ENCODE peak calls at places on chromosomes 16 and 17, in seven cellular contexts. T, Q, U, M, A, I and F are unnamed samples.

GRCh38 chr16:82368041-82368440 is 198.0 kb upstream of the MPHOSPH6 start:
- DNase-seq in T (no peak), Q (peak; percentile 31), U (peak; percentile 35), M (peak; percentile 70), A (peak; percentile 51), I (peak; percentile 50), F (no peak)

GRCh38 chr17:37713624-37714023 is 31.2 kb downstream of the HNF1B start:
- DNase-seq in T (no peak), Q (no peak), U (no peak), M (no peak), A (no peak), I (no peak), F (no peak)

GRCh38 chr16:30927789-30928378 is 4.5 kb downstream of the FBXL19 start:
- DNase-seq in T (peak; percentile 53), Q (peak; percentile 41), U (peak; percentile 40), M (peak; percentile 97), A (peak; percentile 59), I (no peak), F (no peak)

GRCh38 chr16:57264950-57265371 is 19.5 kb downstream of the PLLP start:
- DNase-seq in T (no peak), Q (no peak), U (no peak), M (no peak), A (no peak), I (no peak), F (peak; percentile 57)

GRCh38 chr17:64388961-64389565 is 1.6 kb downstream of the PECAM1 start:
- DNase-seq in T (no peak), Q (no peak), U (no peak), M (no peak), A (no peak), I (no peak), F (no peak)

GRCh38 chr17:4341616-4341977 is 24.9 kb downstream of the UBE2G1 start:
- DNase-seq in T (no peak), Q (no peak), U (no peak), M (no peak), A (no peak), I (no peak), F (no peak)

GRCh38 chr16:19555938-19556778 is 655 bp downstream of the VPS35L start:
- DNase-seq in T (no peak), Q (peak; percentile 6), U (peak; percentile 38), M (peak; percentile 98), A (peak; percentile 49), I (no peak), F (no peak)

GRCh38 chr17:21354796-21355385 is 21.3 kb upstream of the KCNJ12 start:
- DNase-seq in T (no peak), Q (no peak), U (no peak), M (no peak), A (no peak), I (no peak), F (no peak)

GRCh38 chr17:62966426-62967110 is 533 bp downstream of the TANC2 start:
- DNase-seq in T (peak; percentile 21), Q (peak; percentile 41), U (peak; percentile 22), M (peak; percentile 27), A (peak; percentile 60), I (peak; percentile 64), F (peak; percentile 90)

GRCh38 chr16:11049396-11050059 is 105.2 kb downstream of the CLEC16A start:
- DNase-seq in T (no peak), Q (peak; percentile 66), U (no peak), M (peak; percentile 92), A (no peak), I (no peak), F (no peak)

GRCh38 chr16:4633910-4634635 is 9.4 kb downstream of the MGRN1 start:
- DNase-seq in T (no peak), Q (no peak), U (no peak), M (no peak), A (no peak), I (no peak), F (no peak)

GRCh38 chr16:13150181-13150885 is 248.9 kb downstream of the SHISA9 start:
- DNase-seq in T (no peak), Q (no peak), U (no peak), M (no peak), A (no peak), I (no peak), F (no peak)

GRCh38 chr16:75138636-75139035 is 9.7 kb upstream of the ZFP1 start:
- DNase-seq in T (no peak), Q (no peak), U (peak; percentile 45), M (peak; percentile 73), A (peak; percentile 9), I (no peak), F (no peak)

GRCh38 chr16:84864266-84864955 is 44.6 kb downstream of the CRISPLD2 start:
- DNase-seq in T (no peak), Q (no peak), U (no peak), M (no peak), A (no peak), I (peak; percentile 3), F (no peak)

GRCh38 chr16:57797526-57798266 is 4.6 kb downstream of the KIFC3 start:
- DNase-seq in T (no peak), Q (peak; percentile 73), U (no peak), M (peak; percentile 92), A (no peak), I (no peak), F (no peak)

GRCh38 chr17:16199093-16199492 is 16.2 kb downstream of the NCOR1 start:
- DNase-seq in T (no peak), Q (no peak), U (peak; percentile 31), M (peak; percentile 30), A (no peak), I (no peak), F (no peak)

GRCh38 chr16:471353-472198 is 46.1 kb downstream of the RAB11FIP3 start:
- DNase-seq in T (no peak), Q (no peak), U (no peak), M (peak; percentile 89), A (peak; percentile 94), I (peak; percentile 25), F (no peak)

GRCh38 chr17:37744961-37745800 is at the start of gene HNF1B:
- DNase-seq in T (no peak), Q (peak; percentile 31), U (no peak), M (peak; percentile 80), A (no peak), I (no peak), F (no peak)

DNA sequence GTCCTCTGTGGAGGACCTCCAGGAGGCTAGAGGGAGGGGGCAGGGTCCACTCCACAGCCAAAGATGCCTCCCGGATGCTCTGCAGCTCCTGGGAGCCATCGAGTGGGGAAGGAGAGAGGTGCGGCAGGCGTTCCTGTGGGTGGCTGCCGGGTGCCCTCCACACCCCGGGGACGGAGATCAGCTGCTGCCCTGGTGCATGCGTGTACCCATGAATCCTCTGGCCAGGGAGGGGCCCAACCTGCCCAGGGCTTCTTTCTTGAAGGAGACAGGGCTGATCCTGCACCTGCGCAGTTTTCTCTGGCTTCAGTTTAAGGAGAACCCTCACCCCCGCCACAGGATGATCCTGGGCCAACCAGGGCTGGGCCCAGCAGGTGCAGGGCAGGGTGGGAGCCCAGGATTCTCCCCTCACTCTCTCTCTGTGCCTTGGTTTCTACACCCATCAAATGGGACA is 33.5 kb upstream of the DOC2B start:
- DNase-seq in T (no peak), Q (no peak), U (no peak), M (no peak), A (no peak), I (no peak), F (peak; percentile 49)
- H3K4me3 ChIP-seq in T (no peak overlapping the region), Q (no peak overlapping the region), U (no peak overlapping the region), M (peak overlapping the region; percentile 54), A (peak overlapping the region; percentile 68), I (no peak overlapping the region), F (no peak overlapping the region)

GRCh38 chr16:17368511-17368910 is 102.2 kb downstream of the XYLT1 start:
- DNase-seq in T (no peak), Q (no peak), U (no peak), M (no peak), A (no peak), I (no peak), F (no peak)
- H3K4me1 ChIP-seq in T (peaks cover 13% of the 10 kb centered on the region), Q (no peaks in the 10 kb centered on the region), U (peaks cover 9% of the 10 kb centered on the region), M (peaks cover 21% of the 10 kb centered on the region), A (peaks cover 32% of the 10 kb centered on the region), I (peaks cover 38% of the 10 kb centered on the region), F (no peaks in the 10 kb centered on the region)

GRCh38 chr17:74204474-74204873 is 996 bp downstream of the RPL38 start:
- DNase-seq in T (no peak), Q (no peak), U (no peak), M (no peak), A (no peak), I (no peak), F (no peak)
- H3K4me3 ChIP-seq in T (peak overlapping the region; percentile 84), Q (peak overlapping the region; percentile 96), U (peak overlapping the region; percentile 92), M (peak overlapping the region; percentile 51), A (peak overlapping the region; percentile 87), I (peak overlapping the region; percentile 93), F (peak overlapping the region; percentile 97)

DNA sequence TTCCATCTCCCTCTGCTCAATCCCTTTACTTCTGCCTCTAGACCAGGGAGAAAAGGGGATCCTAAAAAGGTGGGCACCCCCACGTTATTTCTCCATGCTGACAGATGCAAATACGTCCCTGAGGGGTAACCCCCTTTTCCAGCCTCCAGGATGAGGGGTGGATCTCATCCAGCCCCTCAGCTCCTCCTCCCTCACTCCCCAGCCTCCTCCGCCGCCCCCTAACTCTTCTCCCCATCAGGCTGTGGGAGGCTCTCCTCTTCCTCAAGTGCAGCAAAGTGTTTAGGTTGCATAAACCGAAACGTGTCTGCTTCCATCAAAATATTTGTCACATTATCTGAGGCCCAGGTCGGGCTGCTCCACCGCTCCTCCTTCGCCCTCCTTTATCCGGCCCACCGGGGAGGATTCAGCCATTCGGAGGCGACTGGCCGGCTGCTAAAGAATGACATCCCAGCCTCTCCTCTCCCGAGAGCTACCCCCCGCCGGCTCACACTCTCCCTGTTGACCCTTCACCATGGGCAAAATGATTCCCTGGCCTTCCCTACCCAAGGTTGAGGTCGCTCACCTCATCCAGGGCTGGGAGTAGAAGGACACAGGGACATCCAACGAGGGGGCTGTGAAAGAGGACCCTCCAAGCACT is 1.2 kb upstream of the C1QL1 start:
- DNase-seq in T (no peak), Q (no peak), U (no peak), M (peak; percentile 52), A (no peak), I (no peak), F (no peak)
- H3K4me1 ChIP-seq in T (peaks cover 2% of the 10 kb centered on the region), Q (peaks cover 18% of the 10 kb centered on the region), U (peaks cover 10% of the 10 kb centered on the region), M (peaks cover 11% of the 10 kb centered on the region), A (peaks cover 16% of the 10 kb centered on the region), I (peaks cover 36% of the 10 kb centered on the region), F (no peaks in the 10 kb centered on the region)

GRCh38 chr17:44352922-44353655 is 8.0 kb downstream of the GRN start:
- DNase-seq in T (no peak), Q (no peak), U (no peak), M (no peak), A (no peak), I (no peak), F (peak; percentile 43)
- H3K4me3 ChIP-seq in T (peak overlapping the region; percentile 34), Q (no peak overlapping the region), U (peak overlapping the region; percentile 21), M (no peak overlapping the region), A (peak overlapping the region; percentile 66), I (peak overlapping the region; percentile 62), F (no peak overlapping the region)

GRCh38 chr16:86145669-86146068 is 246.7 kb downstream of the IRF8 start:
- DNase-seq in T (no peak), Q (no peak), U (no peak), M (no peak), A (no peak), I (no peak), F (no peak)

GRCh38 chr16:86156155-86156554 is 257.2 kb downstream of the IRF8 start:
- DNase-seq in T (no peak), Q (no peak), U (no peak), M (no peak), A (no peak), I (no peak), F (no peak)

GRCh38 chr16:86151372-86151950 is 252.5 kb downstream of the IRF8 start:
- DNase-seq in T (no peak), Q (no peak), U (no peak), M (no peak), A (no peak), I (no peak), F (no peak)

GRCh38 chr16:86150646-86151371 is 251.8 kb downstream of the IRF8 start:
- DNase-seq in T (no peak), Q (no peak), U (no peak), M (peak; percentile 65), A (no peak), I (no peak), F (no peak)
- H3K4me1 ChIP-seq in T (no peaks in the 10 kb centered on the region), Q (no peaks in the 10 kb centered on the region), U (peaks cover 2% of the 10 kb centered on the region), M (no peaks in the 10 kb centered on the region), A (no peaks in the 10 kb centered on the region), I (no peaks in the 10 kb centered on the region), F (no peaks in the 10 kb centered on the region)